ENCODE peak calls at places on chromosomes 5 and 9, in four cellular contexts. P, K, X and W are unnamed samples.

GRCh38 chr5:57316798-57317327 is 143.0 kb downstream of the GPBP1 start:
- DNase-seq in X (no peak), P (peak; percentile 97), K (no peak), W (no peak)

GRCh38 chr5:95862636-95863382 is 40.3 kb upstream of the GLRX start:
- DNase-seq in X (no peak), P (no peak), K (no peak), W (no peak)

GRCh38 chr5:175627037-175627436 is 30.8 kb upstream of the HRH2 start:
- DNase-seq in K (no peak), P (no peak), X (no peak), W (no peak)

GRCh38 chr9:129194222-129194621 is 16.2 kb upstream of the IER5L start:
- DNase-seq in X (no peak), P (no peak), K (no peak), W (no peak)

GRCh38 chr5:156431956-156432829 is 105.2 kb downstream of the SGCD start:
- DNase-seq in P (no peak), K (no peak), X (no peak), W (no peak)

GRCh38 chr9:98563997-98564396 is 144.7 kb downstream of the GABBR2 start:
- DNase-seq in K (no peak), P (no peak), X (no peak), W (no peak)

GRCh38 chr5:144333336-144333920 is 162.8 kb downstream of the KCTD16 start:
- DNase-seq in P (no peak), K (no peak), X (no peak), W (no peak)

GRCh38 chr5:44740655-44741054 is 68.1 kb upstream of the MRPS30 start:
- DNase-seq in X (no peak), P (no peak), K (no peak), W (no peak)

GRCh38 chr9:22088372-22089063 is 79.4 kb upstream of the CDKN2B start:
- DNase-seq in X (no peak), P (no peak), K (no peak), W (no peak)

GRCh38 chr9:126984969-126985368 is 70.4 kb downstream of the RALGPS1 start:
- DNase-seq in K (no peak), X (no peak), P (no peak), W (no peak)

GRCh38 chr5:65663804-65664521 is 39.1 kb downstream of the SHLD3 start:
- DNase-seq in X (peak; percentile 6), K (peak; percentile 25), P (peak; percentile 36), W (no peak)

GRCh38 chr9:15306757-15307522 is at the start of gene TTC39B:
- DNase-seq in X (peak; percentile 72), P (peak; percentile 94), K (peak; percentile 74), W (peak; percentile 74)

GRCh38 chr9:88303785-88304495 is 84.3 kb upstream of the SPIN1 start:
- DNase-seq in X (no peak), P (no peak), K (no peak), W (no peak)

GRCh38 chr9:16705121-16705604 is 165.3 kb downstream of the BNC2 start:
- DNase-seq in K (peak; percentile 91), X (no peak), P (peak; percentile 99), W (peak; percentile 9)

GRCh38 chr5:125376059-125376641 is 629.7 kb upstream of the ZNF608 start:
- DNase-seq in K (no peak), X (no peak), P (no peak), W (no peak)

GRCh38 chr5:59768204-59769040 is 125.1 kb downstream of the PDE4D start:
- DNase-seq in K (no peak), P (peak; percentile 75), X (peak; percentile 32), W (peak; percentile 22)

GRCh38 chr5:155728146-155728856 is 598.7 kb upstream of the SGCD start:
- DNase-seq in K (peak; percentile 71), P (peak; percentile 26), X (no peak), W (peak; percentile 42)

GRCh38 chr5:93225748-93226147 is 355.3 kb downstream of the NR2F1-AS1 start:
- DNase-seq in X (no peak), K (no peak), P (no peak), W (peak; percentile 47)

GRCh38 chr5:141779642-141780041 is 97.6 kb upstream of the ARAP3 start:
- DNase-seq in X (no peak), P (peak; percentile 7), K (no peak), W (no peak)

GRCh38 chr9:124770359-124771020 is 621 bp downstream of the NR6A1 start:
- DNase-seq in K (peak; percentile 54), X (peak; percentile 82), P (no peak), W (no peak)

GRCh38 chr5:67246108-67246507 is 49.5 kb upstream of the CD180 start:
- DNase-seq in X (no peak), P (peak; percentile 95), K (peak; percentile 5), W (no peak)

GRCh38 chr5:72835633-72836032 is 19.2 kb downstream of the TNPO1 start:
- DNase-seq in K (no peak), X (no peak), P (no peak), W (no peak)

GRCh38 chr9:102225806-102226441 is 487.5 kb upstream of the GRIN3A start:
- DNase-seq in X (no peak), P (no peak), K (no peak), W (no peak)

GRCh38 chr5:132483101-132483500 is 7.5 kb downstream of the IRF1 start:
- DNase-seq in K (no peak), X (no peak), P (no peak), W (no peak)

GRCh38 chr9:88808019-88808656 is 183.1 kb upstream of the S1PR3 start:
- DNase-seq in K (no peak), P (peak; percentile 68), X (no peak), W (no peak)

GRCh38 chr5:82388186-82388585 is 110.0 kb upstream of the RPS23 start:
- DNase-seq in K (no peak), P (peak; percentile 76), X (no peak), W (no peak)

GRCh38 chr9:6354072-6354686 is 26.0 kb downstream of the TPD52L3 start:
- DNase-seq in X (peak; percentile 37), K (peak; percentile 77), P (peak; percentile 87), W (no peak)

GRCh38 chr5:154648706-154649105 is 106.5 kb upstream of the LARP1 start:
- DNase-seq in K (no peak), P (peak; percentile 48), X (no peak), W (no peak)

GRCh38 chr9:34310205-34310604 is 18.9 kb downstream of the KIF24 start:
- DNase-seq in K (no peak), X (no peak), P (no peak), W (no peak)

GRCh38 chr9:118318770-118319443 is 614.7 kb downstream of the TLR4 start:
- DNase-seq in X (no peak), P (no peak), K (peak; percentile 4), W (no peak)

GRCh38 chr5:176737746-176738699 is 72.3 kb upstream of the UNC5A start:
- DNase-seq in P (no peak), K (no peak), X (no peak), W (no peak)

GRCh38 chr9:70136632-70137031 is 93.0 kb downstream of the MAMDC2 start:
- DNase-seq in X (no peak), K (no peak), P (peak; percentile 44), W (no peak)

GRCh38 chr5:150780180-150780692 is 1.7 kb downstream of the SMIM3 start:
- DNase-seq in X (no peak), P (no peak), K (no peak), W (no peak)

GRCh38 chr5:170603578-170604565 is 100.1 kb downstream of the KCNIP1 start:
- DNase-seq in X (peak; percentile 79), K (peak; percentile 90), P (peak; percentile 56), W (no peak)

GRCh38 chr5:108432024-108432423 is 50.1 kb upstream of the FBXL17 start:
- DNase-seq in P (no peak), K (no peak), X (no peak), W (no peak)

GRCh38 chr5:627840-628239 is 15.7 kb downstream of the CEP72 start:
- DNase-seq in X (no peak), P (no peak), K (no peak), W (no peak)

GRCh38 chr9:33297455-33297854 is 7.1 kb downstream of the NFX1 start:
- DNase-seq in X (no peak), K (no peak), P (no peak), W (peak; percentile 4)

GRCh38 chr9:8895498-8896224 is 1096.1 kb upstream of the DMAC1 start:
- DNase-seq in K (peak; percentile 5), P (peak; percentile 61), X (peak; percentile 6), W (no peak)

GRCh38 chr5:128469924-128470323 is 68.1 kb downstream of the FBN2 start:
- DNase-seq in P (peak; percentile 61), K (no peak), X (no peak), W (no peak)